ENCODE peak calls at places on chromosomes 13 and 19, in six cellular contexts. R, A, P, T, K and V are unnamed samples. For H3K36me3, the result is how much of the 10 kb centered on the place peaks cover.

GRCh38 chr13:30796132-30796832 is 60.9 kb downstream of the ALOX5AP start:
- DNase-seq in R (no peak), A (no peak), P (no peak), T (peak), K (no peak), V (no peak)

GRCh38 chr19:46901701-46902401 is 41.1 kb downstream of the ARHGAP35 start:
- DNase-seq in R (no peak), A (no peak), P (no peak), T (no peak), K (no peak), V (no peak)

GRCh38 chr19:4164262-4164661 is 10.8 kb downstream of the CREB3L3 start:
- DNase-seq in R (no peak), A (no peak), P (no peak), T (no peak), K (no peak), V (no peak)

GRCh38 chr19:37936166-37936565 is 29.2 kb downstream of the SIPA1L3 start:
- DNase-seq in R (no peak), A (no peak), P (peak), T (no peak), K (no peak), V (no peak)

GRCh38 chr13:35393886-35394285 is 82.6 kb downstream of the MAB21L1 start:
- DNase-seq in R (no peak), A (no peak), P (no peak), T (no peak), K (no peak), V (no peak)

GRCh38 chr13:49464621-49465325 is 20.7 kb downstream of the SETDB2 start:
- DNase-seq in R (no peak), A (no peak), P (no peak), T (no peak), K (no peak), V (no peak)

GRCh38 chr19:44903602-44904425 is 1.8 kb upstream of the APOE start:
- DNase-seq in R (peak), A (peak), P (peak), T (no peak), K (peak), V (peak)

GRCh38 chr13:110874508-110874960 is 40.3 kb downstream of the ANKRD10 start:
- DNase-seq in R (no peak), A (peak), P (peak), T (no peak), K (peak), V (peak)

GRCh38 chr13:113976711-113977684 is 3.1 kb upstream of the C13orf46 start:
- DNase-seq in R (no peak), A (no peak), P (no peak), T (no peak), K (no peak), V (no peak)

GRCh38 chr19:53865523-53865917 is 2.2 kb upstream of the MYADM start:
- DNase-seq in R (no peak), A (no peak), P (no peak), T (no peak), K (no peak), V (no peak)

GRCh38 chr19:30425885-30426838 is 54.0 kb downstream of the ZNF536 start:
- DNase-seq in R (no peak), A (no peak), P (no peak), T (no peak), K (no peak), V (no peak)
- TF ChIP-seq POLR2AphosphoS5 in R (no peak), A (no peak), P (no peak), T (no peak), K (no peak), V (no peak)

DNA sequence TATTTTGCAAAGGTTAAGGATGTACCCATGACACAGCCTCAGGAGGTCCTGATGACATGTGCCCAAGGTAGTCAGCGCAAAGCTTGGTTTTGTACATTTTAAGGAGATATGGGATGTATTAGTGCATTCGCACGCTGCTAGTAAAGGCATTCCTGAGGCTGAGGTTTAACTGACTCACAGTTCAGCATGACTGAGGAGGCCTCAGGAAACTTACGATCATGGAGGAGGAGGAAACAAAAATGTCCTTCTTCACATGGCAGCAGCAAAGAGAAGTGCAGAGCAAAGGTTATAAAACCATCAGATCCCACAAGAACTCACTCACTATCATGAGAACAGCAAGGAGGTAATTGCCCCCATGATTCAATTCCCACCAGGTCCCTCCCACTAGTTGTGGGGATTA is 1017.4 kb downstream of the EFNB2 start:
- DNase-seq in R (no peak), A (no peak), P (no peak), T (no peak), K (no peak), V (no peak)
- H3K36me3 ChIP-seq in R (under half), A (under half), P (under half), T (under half), K (under half), V (under half)

DNA sequence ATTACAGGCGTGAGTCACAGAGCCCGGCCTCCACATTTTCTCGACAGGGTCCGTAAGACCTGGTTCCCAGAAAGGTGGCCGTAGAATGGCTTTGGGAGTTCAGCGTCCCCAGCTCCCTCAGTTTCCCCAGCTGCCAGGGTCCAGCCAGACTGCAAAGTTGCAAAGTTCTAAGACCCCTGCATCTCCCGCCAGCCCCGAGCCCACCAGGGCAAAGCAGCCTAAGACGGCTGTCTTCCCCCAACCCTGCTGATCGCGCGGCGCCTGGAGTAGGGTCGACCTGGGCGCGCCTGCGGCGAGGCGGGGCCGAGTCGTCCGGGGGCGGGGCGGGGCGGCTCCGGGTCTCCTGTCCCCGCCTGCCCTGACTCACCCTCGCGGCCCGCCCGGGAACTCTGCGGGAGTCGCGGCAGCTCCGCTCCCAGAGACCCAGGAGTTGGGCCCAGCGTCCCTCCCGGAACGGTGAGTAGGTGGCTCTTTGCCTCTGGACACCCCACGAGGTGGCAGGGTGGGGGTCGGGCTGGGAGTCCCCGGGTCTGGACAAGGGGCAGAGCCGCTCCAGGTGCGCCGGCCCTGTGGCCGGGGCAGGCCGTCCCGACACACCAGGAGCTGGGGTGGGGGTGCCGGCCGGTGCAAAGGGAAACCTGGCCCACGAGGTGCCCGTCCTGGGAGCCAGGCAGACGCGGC is at the start of gene LRRC8E:
- DNase-seq in R (no peak), A (peak), P (peak), T (no peak), K (peak), V (no peak)
- H3K27ac ChIP-seq in R (no peak), A (no peak), P (peak), T (peak), K (no peak), V (peak)

DNA sequence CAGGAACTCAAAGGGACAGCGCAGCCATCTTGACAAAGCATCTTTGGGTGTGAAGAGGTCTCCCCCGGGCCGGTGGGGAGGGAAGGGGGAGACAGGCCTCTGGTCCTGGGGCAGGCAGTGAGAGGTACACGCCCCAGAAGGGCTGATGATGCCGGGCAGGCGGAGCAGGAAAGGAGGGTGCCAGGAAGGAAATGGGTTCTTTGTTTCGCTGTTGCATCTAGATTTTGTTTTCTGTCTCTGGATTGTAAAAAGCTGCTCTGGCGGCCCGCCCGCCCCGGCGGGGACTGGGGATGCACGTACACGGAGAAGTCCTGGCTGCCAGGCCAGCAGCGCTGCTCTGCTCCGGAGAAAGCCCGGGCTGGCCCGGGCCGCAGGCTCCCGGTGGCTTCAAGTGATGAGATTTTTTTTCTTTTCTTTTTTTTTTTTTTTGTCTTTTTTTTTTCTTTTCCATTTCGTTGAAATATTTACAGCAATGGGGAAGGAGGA is 13.2 kb upstream of the ASF1B start:
- DNase-seq in R (no peak), A (peak), P (peak), T (no peak), K (peak), V (peak)
- TF ChIP-seq POLR2AphosphoS5 in R (no peak), A (no peak), P (no peak), T (no peak), K (no peak), V (no peak)

GRCh38 chr13:111963031-111963430 is 103.9 kb upstream of the SOX1 start:
- DNase-seq in R (no peak), A (no peak), P (no peak), T (no peak), K (no peak), V (no peak)

GRCh38 chr13:111964411-111965035 is 102.4 kb upstream of the SOX1 start:
- DNase-seq in R (no peak), A (no peak), P (no peak), T (no peak), K (no peak), V (no peak)

GRCh38 chr13:111961236-111961635 is 105.7 kb upstream of the SOX1 start:
- DNase-seq in R (no peak), A (no peak), P (no peak), T (no peak), K (no peak), V (no peak)

GRCh38 chr13:111961793-111962192 is 105.2 kb upstream of the SOX1 start:
- DNase-seq in R (no peak), A (no peak), P (no peak), T (no peak), K (no peak), V (no peak)

DNA sequence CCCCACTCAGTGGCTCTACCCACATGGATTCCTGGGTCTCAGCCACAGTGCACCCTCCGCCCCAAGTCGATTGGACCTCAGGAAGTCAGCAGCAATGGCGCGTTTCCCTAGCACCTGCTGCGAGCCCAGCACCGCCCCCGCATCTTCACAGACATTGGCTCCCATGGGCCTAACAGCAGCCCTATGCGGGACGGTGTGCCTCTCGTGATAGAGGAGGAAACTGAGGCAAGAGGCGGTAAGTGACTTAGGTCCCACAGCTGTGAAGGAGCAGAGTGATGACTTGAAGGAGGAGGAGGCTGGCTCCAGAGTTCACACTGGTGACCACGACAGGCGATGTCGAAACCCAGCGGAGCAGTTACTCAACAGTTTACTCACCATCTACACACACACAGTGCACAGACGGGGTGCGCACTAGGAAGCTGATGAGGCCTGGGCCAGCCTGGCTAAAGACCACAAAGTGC is 104.5 kb upstream of the SOX1 start:
- DNase-seq in R (no peak), A (no peak), P (no peak), T (no peak), K (no peak), V (no peak)
- H3K36me3 ChIP-seq in R (under half), A (under half), P (under half), T (under half), K (under half), V (under half)

DNA sequence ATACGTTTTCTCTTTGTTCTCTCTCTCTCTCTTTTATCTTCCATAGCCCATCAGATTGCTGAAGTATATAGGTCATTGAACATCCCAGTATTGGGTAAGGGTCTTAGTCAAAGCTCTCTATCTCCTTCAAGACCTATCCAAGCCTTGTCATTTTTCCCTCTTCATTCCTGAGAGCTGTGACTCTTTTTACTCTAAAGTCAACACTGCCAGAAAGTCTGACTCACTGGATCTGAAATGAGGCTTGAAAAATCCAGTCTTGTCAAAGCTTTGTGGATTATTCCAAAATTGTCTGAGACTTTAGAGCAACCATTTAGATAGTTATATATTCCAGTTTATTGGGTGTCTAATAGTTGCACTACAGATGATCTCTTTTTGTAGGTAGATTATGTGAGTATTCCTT is 389.2 kb upstream of the PCDH9 start:
- DNase-seq in R (no peak), A (no peak), P (no peak), T (no peak), K (no peak), V (no peak)
- H3K27ac ChIP-seq in R (no peak), A (no peak), P (no peak), T (no peak), K (no peak), V (no peak)